ENCODE peak calls at places on chromosomes 6 and 20, in four cellular contexts. Q, R, K and V are unnamed samples.

GRCh38 chr6:119979862-119980261 is 630.3 kb upstream of the MAN1A1 start:
- DNase-seq in Q (no peak), R (no peak), K (no peak), V (no peak)

GRCh38 chr6:156056085-156056484 is 600.4 kb upstream of the NOX3 start:
- DNase-seq in Q (no peak), R (no peak), K (no peak), V (no peak)

GRCh38 chr6:158517581-158517980 is 42.3 kb upstream of the TMEM181 start:
- DNase-seq in Q (no peak), R (no peak), K (no peak), V (peak; percentile 69)

GRCh38 chr6:140051521-140052455 is 677.3 kb upstream of the CITED2 start:
- DNase-seq in Q (no peak), R (no peak), K (peak; percentile 90), V (no peak)

GRCh38 chr6:134175532-134176282 is 123.3 kb upstream of the SLC2A12 start:
- DNase-seq in Q (peak; percentile 36), R (no peak), K (peak; percentile 49), V (peak; percentile 54)

GRCh38 chr6:135819665-135820064 is 31.8 kb upstream of the PDE7B start:
- DNase-seq in Q (no peak), R (no peak), K (no peak), V (no peak)

GRCh38 chr6:148177589-148178233 is 164.9 kb upstream of the SASH1 start:
- DNase-seq in Q (peak; percentile 13), R (no peak), K (peak; percentile 24), V (peak; percentile 59)

GRCh38 chr20:10427060-10427692 is 6.8 kb downstream of the MKKS start:
- DNase-seq in Q (no peak), R (no peak), K (no peak), V (no peak)

GRCh38 chr6:13005994-13006393 is 289.4 kb downstream of the PHACTR1 start:
- DNase-seq in Q (no peak), R (no peak), K (no peak), V (no peak)

GRCh38 chr20:54438166-54438565 is 37.2 kb upstream of the DOK5 start:
- DNase-seq in Q (no peak), R (no peak), K (no peak), V (no peak)

GRCh38 chr6:115398607-115399006 is 662.1 kb downstream of the FRK start:
- DNase-seq in Q (no peak), R (no peak), K (no peak), V (no peak)

GRCh38 chr6:135428078-135428477 is 69.5 kb downstream of the AHI1 start:
- DNase-seq in Q (no peak), R (no peak), K (no peak), V (no peak)

GRCh38 chr20:25336561-25337422 is 53.8 kb downstream of the ABHD12 start:
- DNase-seq in Q (no peak), R (no peak), K (no peak), V (no peak)

GRCh38 chr6:117956386-117956785 is 49.3 kb downstream of the SLC35F1 start:
- DNase-seq in Q (no peak), R (no peak), K (no peak), V (no peak)

GRCh38 chr6:16873698-16874097 is 112.4 kb upstream of the ATXN1 start:
- DNase-seq in Q (no peak), R (no peak), K (no peak), V (no peak)

GRCh38 chr6:5030596-5031136 is 26.8 kb upstream of the RPP40 start:
- DNase-seq in Q (peak; percentile 54), R (no peak), K (peak; percentile 52), V (peak; percentile 81)

GRCh38 chr20:10347066-10347465 is 87.0 kb downstream of the MKKS start:
- DNase-seq in Q (no peak), R (no peak), K (no peak), V (no peak)

GRCh38 chr6:16267428-16268263 is 29.3 kb downstream of the GMPR start:
- DNase-seq in Q (no peak), R (no peak), K (no peak), V (no peak)

GRCh38 chr6:56624046-56624727 is 18.5 kb downstream of the DST start:
- DNase-seq in Q (no peak), R (no peak), K (peak; percentile 75), V (no peak)

GRCh38 chr6:134374486-134374885 is 56.6 kb upstream of the SGK1 start:
- DNase-seq in Q (no peak), R (no peak), K (no peak), V (no peak)

GRCh38 chr6:56727097-56727845 is 84.6 kb upstream of the DST start:
- DNase-seq in Q (no peak), R (no peak), K (no peak), V (no peak)

GRCh38 chr20:39967806-39968205 is 721.2 kb downstream of the MAFB start:
- DNase-seq in Q (no peak), R (no peak), K (no peak), V (no peak)

GRCh38 chr6:148528292-148528691 is 185.7 kb downstream of the SASH1 start:
- DNase-seq in Q (no peak), R (no peak), K (no peak), V (no peak)

GRCh38 chr20:56181593-56181992 is 66.9 kb upstream of the MC3R start:
- DNase-seq in Q (no peak), R (no peak), K (no peak), V (no peak)

GRCh38 chr20:56187791-56188190 is 60.7 kb upstream of the MC3R start:
- DNase-seq in Q (no peak), R (no peak), K (no peak), V (no peak)

GRCh38 chr6:137958809-137959565 is 91.9 kb downstream of the TNFAIP3 start:
- DNase-seq in Q (no peak), R (no peak), K (no peak), V (no peak)

GRCh38 chr6:15513801-15514711 is 148.8 kb downstream of the DTNBP1 start:
- DNase-seq in Q (no peak), R (no peak), K (no peak), V (no peak)

GRCh38 chr6:114194362-114195343 is 148.2 kb downstream of the HS3ST5 start:
- DNase-seq in Q (no peak), R (no peak), K (no peak), V (no peak)

GRCh38 chr6:157520117-157520406 is 139.1 kb downstream of the ZDHHC14 start:
- DNase-seq in Q (no peak), R (no peak), K (no peak), V (no peak)

GRCh38 chr6:12911387-12911960 is 194.9 kb downstream of the PHACTR1 start:
- DNase-seq in Q (no peak), R (no peak), K (no peak), V (peak; percentile 19)

GRCh38 chr20:9215539-9215938 is 146.7 kb downstream of the PLCB4 start:
- DNase-seq in Q (no peak), R (no peak), K (no peak), V (no peak)

GRCh38 chr6:131063028-131063763 is at the start of gene EPB41L2:
- DNase-seq in Q (peak; percentile 93), R (peak; percentile 65), K (peak; percentile 72), V (peak; percentile 95)

GRCh38 chr6:42704251-42704936 is 18.0 kb downstream of the PRPH2 start:
- DNase-seq in Q (no peak), R (no peak), K (no peak), V (no peak)